ENCODE peak calls at places on chromosomes 12 and 14, in ten cellular contexts. One of them, this sample, is unnamed.

GRCh38 chr12:2501464-2502181 is 293.1 kb upstream of the FKBP4 start:
- DNase-seq in cardiac fibroblast: no peak
- DNase-seq in mucosa of descending colon: no peak
- DNase-seq in left lung: no peak
- DNase-seq in Calu3: no peak
- DNase-seq in CD8-positive, alpha-beta T cell: no peak
- DNase-seq in AG10803: no peak
- DNase-seq in GM23338: no peak
- DNase-seq in ovary: no peak
- DNase-seq in tibial artery: peak; percentile 59
- DNase-seq in this sample: no peak

GRCh38 chr12:27498761-27499160 is 25.2 kb upstream of the PPFIBP1 start:
- DNase-seq in left lung: no peak
- DNase-seq in mucosa of descending colon: no peak
- DNase-seq in CD8-positive, alpha-beta T cell: no peak
- DNase-seq in AG10803: peak; percentile 56
- DNase-seq in GM23338: no peak
- DNase-seq in ovary: no peak
- DNase-seq in tibial artery: no peak
- DNase-seq in cardiac fibroblast: no peak
- DNase-seq in Calu3: no peak
- DNase-seq in this sample: no peak

GRCh38 chr12:85076688-85077430 is 40.7 kb downstream of the LRRIQ1 start:
- DNase-seq in ovary: no peak
- DNase-seq in tibial artery: no peak
- DNase-seq in Calu3: peak; percentile 57
- DNase-seq in cardiac fibroblast: peak; percentile 88
- DNase-seq in AG10803: peak; percentile 86
- DNase-seq in CD8-positive, alpha-beta T cell: no peak
- DNase-seq in GM23338: peak; percentile 85
- DNase-seq in left lung: no peak
- DNase-seq in mucosa of descending colon: no peak
- DNase-seq in this sample: no peak

GRCh38 chr12:91877461-91878230 is 268.0 kb downstream of the BTG1 start:
- DNase-seq in ovary: no peak
- DNase-seq in GM23338: no peak
- DNase-seq in tibial artery: no peak
- DNase-seq in CD8-positive, alpha-beta T cell: no peak
- DNase-seq in Calu3: no peak
- DNase-seq in AG10803: no peak
- DNase-seq in left lung: no peak
- DNase-seq in mucosa of descending colon: no peak
- DNase-seq in cardiac fibroblast: no peak
- DNase-seq in this sample: no peak

GRCh38 chr14:78566017-78566858 is 396.1 kb downstream of the NRXN3 start:
- DNase-seq in CD8-positive, alpha-beta T cell: peak; percentile 59
- DNase-seq in cardiac fibroblast: peak; percentile 74
- DNase-seq in ovary: peak; percentile 47
- DNase-seq in mucosa of descending colon: peak; percentile 62
- DNase-seq in Calu3: peak; percentile 80
- DNase-seq in GM23338: peak; percentile 94
- DNase-seq in AG10803: peak; percentile 68
- DNase-seq in tibial artery: peak; percentile 75
- DNase-seq in left lung: peak; percentile 59
- DNase-seq in this sample: peak; percentile 80

GRCh38 chr12:109710747-109711595 is 2.7 kb upstream of the FAM222A start:
- DNase-seq in left lung: no peak
- DNase-seq in tibial artery: no peak
- DNase-seq in ovary: no peak
- DNase-seq in Calu3: peak; percentile 66
- DNase-seq in cardiac fibroblast: peak; percentile 79
- DNase-seq in AG10803: no peak
- DNase-seq in GM23338: no peak
- DNase-seq in CD8-positive, alpha-beta T cell: no peak
- DNase-seq in mucosa of descending colon: no peak
- DNase-seq in this sample: no peak

GRCh38 chr12:92224685-92225331 is 79.2 kb upstream of the BTG1 start:
- DNase-seq in Calu3: peak; percentile 19
- DNase-seq in cardiac fibroblast: peak; percentile 69
- DNase-seq in left lung: no peak
- DNase-seq in CD8-positive, alpha-beta T cell: no peak
- DNase-seq in tibial artery: no peak
- DNase-seq in mucosa of descending colon: no peak
- DNase-seq in GM23338: peak; percentile 19
- DNase-seq in AG10803: peak; percentile 34
- DNase-seq in ovary: no peak
- DNase-seq in this sample: no peak

GRCh38 chr12:26135010-26135420 is 10.2 kb upstream of the BHLHE41 start:
- DNase-seq in GM23338: no peak
- DNase-seq in cardiac fibroblast: no peak
- DNase-seq in CD8-positive, alpha-beta T cell: no peak
- DNase-seq in ovary: peak; percentile 46
- DNase-seq in tibial artery: peak; percentile 68
- DNase-seq in AG10803: no peak
- DNase-seq in Calu3: peak; percentile 28
- DNase-seq in left lung: peak; percentile 89
- DNase-seq in mucosa of descending colon: peak; percentile 49
- DNase-seq in this sample: no peak

GRCh38 chr12:20450591-20450990 is 82.3 kb downstream of the PDE3A start:
- DNase-seq in tibial artery: no peak
- DNase-seq in mucosa of descending colon: no peak
- DNase-seq in Calu3: no peak
- DNase-seq in cardiac fibroblast: peak; percentile 85
- DNase-seq in AG10803: no peak
- DNase-seq in CD8-positive, alpha-beta T cell: no peak
- DNase-seq in ovary: no peak
- DNase-seq in GM23338: no peak
- DNase-seq in left lung: no peak
- DNase-seq in this sample: no peak

GRCh38 chr14:76352639-76353281 is 23.2 kb upstream of the ESRRB start:
- DNase-seq in tibial artery: no peak
- DNase-seq in CD8-positive, alpha-beta T cell: peak; percentile 67
- DNase-seq in AG10803: peak; percentile 47
- DNase-seq in left lung: no peak
- DNase-seq in ovary: peak; percentile 55
- DNase-seq in Calu3: peak; percentile 76
- DNase-seq in GM23338: peak; percentile 93
- DNase-seq in mucosa of descending colon: peak; percentile 55
- DNase-seq in cardiac fibroblast: peak; percentile 46
- DNase-seq in this sample: peak; percentile 84

GRCh38 chr12:65121049-65121955 is at the start of gene WIF1:
- DNase-seq in CD8-positive, alpha-beta T cell: no peak
- DNase-seq in cardiac fibroblast: no peak
- DNase-seq in left lung: peak; percentile 65
- DNase-seq in mucosa of descending colon: peak; percentile 44
- DNase-seq in tibial artery: peak; percentile 63
- DNase-seq in GM23338: peak; percentile 92
- DNase-seq in ovary: no peak
- DNase-seq in AG10803: no peak
- DNase-seq in Calu3: peak; percentile 55
- DNase-seq in this sample: no peak
- TF ChIP-seq CTCF in CD8-positive, alpha-beta T cell: peak; percentile 27
- TF ChIP-seq CTCF in cardiac fibroblast: no peak
- TF ChIP-seq CTCF in left lung: no peak
- TF ChIP-seq CTCF in mucosa of descending colon: no peak
- TF ChIP-seq CTCF in tibial artery: no peak
- TF ChIP-seq CTCF in GM23338: peak; percentile 72
- TF ChIP-seq CTCF in ovary: no peak
- TF ChIP-seq CTCF in AG10803: no peak
- TF ChIP-seq CTCF in Calu3: peak; percentile 82
- TF ChIP-seq CTCF in this sample: peak; percentile 70

GRCh38 chr12:106919910-106920544 is 35.7 kb upstream of the TMEM263 start:
- DNase-seq in left lung: no peak
- DNase-seq in ovary: no peak
- DNase-seq in cardiac fibroblast: peak; percentile 75
- DNase-seq in mucosa of descending colon: no peak
- DNase-seq in tibial artery: no peak
- DNase-seq in AG10803: peak; percentile 50
- DNase-seq in CD8-positive, alpha-beta T cell: no peak
- DNase-seq in GM23338: peak; percentile 73
- DNase-seq in Calu3: peak; percentile 48
- DNase-seq in this sample: no peak

GRCh38 chr12:106915635-106916026 is 40.1 kb upstream of the TMEM263 start:
- DNase-seq in left lung: no peak
- DNase-seq in Calu3: no peak
- DNase-seq in tibial artery: no peak
- DNase-seq in GM23338: no peak
- DNase-seq in ovary: no peak
- DNase-seq in cardiac fibroblast: no peak
- DNase-seq in AG10803: no peak
- DNase-seq in CD8-positive, alpha-beta T cell: no peak
- DNase-seq in mucosa of descending colon: no peak
- DNase-seq in this sample: no peak

GRCh38 chr12:106914796-106915634 is 40.7 kb upstream of the TMEM263 start:
- DNase-seq in Calu3: no peak
- DNase-seq in mucosa of descending colon: no peak
- DNase-seq in ovary: no peak
- DNase-seq in left lung: no peak
- DNase-seq in CD8-positive, alpha-beta T cell: no peak
- DNase-seq in cardiac fibroblast: no peak
- DNase-seq in GM23338: no peak
- DNase-seq in AG10803: no peak
- DNase-seq in tibial artery: no peak
- DNase-seq in this sample: no peak

GRCh38 chr12:106917503-106917902 is 38.2 kb upstream of the TMEM263 start:
- DNase-seq in Calu3: no peak
- DNase-seq in GM23338: no peak
- DNase-seq in tibial artery: no peak
- DNase-seq in ovary: no peak
- DNase-seq in cardiac fibroblast: no peak
- DNase-seq in CD8-positive, alpha-beta T cell: no peak
- DNase-seq in left lung: no peak
- DNase-seq in mucosa of descending colon: no peak
- DNase-seq in AG10803: no peak
- DNase-seq in this sample: no peak

DNA sequence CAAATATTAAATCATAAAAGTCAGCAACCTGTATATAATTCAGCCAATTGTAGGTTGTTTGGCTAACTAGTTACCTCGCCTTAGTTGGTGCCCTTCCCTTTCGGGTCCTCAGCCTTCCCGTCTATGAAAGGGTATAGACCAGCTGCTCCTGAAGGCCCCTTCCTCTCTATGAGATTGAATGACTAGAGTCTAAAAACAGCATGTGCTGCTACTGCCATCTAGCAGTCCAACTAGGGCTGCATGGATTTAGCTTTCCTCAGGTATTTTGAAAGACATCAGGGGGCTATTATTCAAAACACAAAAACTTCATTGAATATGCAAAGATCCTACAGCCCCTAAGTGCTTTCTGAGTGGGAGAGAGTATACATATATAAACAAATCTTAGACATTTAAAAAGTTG is 37.0 kb upstream of the TMEM263 start:
- DNase-seq in mucosa of descending colon: no peak
- DNase-seq in ovary: no peak
- DNase-seq in tibial artery: no peak
- DNase-seq in GM23338: peak; percentile 88
- DNase-seq in left lung: no peak
- DNase-seq in Calu3: peak; percentile 12
- DNase-seq in cardiac fibroblast: peak; percentile 27
- DNase-seq in CD8-positive, alpha-beta T cell: no peak
- DNase-seq in AG10803: no peak
- DNase-seq in this sample: no peak
- TF ChIP-seq CTCF in mucosa of descending colon: no peak
- TF ChIP-seq CTCF in ovary: no peak
- TF ChIP-seq CTCF in tibial artery: no peak
- TF ChIP-seq CTCF in GM23338: peak; percentile 96
- TF ChIP-seq CTCF in left lung: peak; percentile 21
- TF ChIP-seq CTCF in Calu3: peak; percentile 27
- TF ChIP-seq CTCF in cardiac fibroblast: peak; percentile 56
- TF ChIP-seq CTCF in CD8-positive, alpha-beta T cell: no peak
- TF ChIP-seq CTCF in AG10803: peak; percentile 36
- TF ChIP-seq CTCF in this sample: peak; percentile 83

DNA sequence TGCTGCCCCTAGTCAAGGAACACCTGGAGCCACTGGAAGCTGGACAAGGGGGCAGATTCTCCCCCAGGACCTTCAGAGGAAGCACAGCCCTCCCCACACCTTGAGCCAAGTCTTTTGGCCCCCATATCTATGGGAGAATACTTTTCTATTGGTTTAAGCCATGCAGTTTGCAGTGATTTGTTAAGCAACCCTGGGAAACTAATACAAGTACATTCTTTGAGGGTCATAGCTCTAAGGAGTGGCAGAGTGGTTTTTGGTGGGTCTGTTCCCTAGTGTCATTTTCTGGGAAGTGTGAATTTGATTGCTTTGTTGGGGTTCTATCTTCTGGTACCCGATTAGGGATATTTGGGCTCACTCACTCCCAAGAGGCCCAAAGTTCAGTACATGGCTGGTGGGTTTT is 50.8 kb upstream of the PTCSC3 start:
- DNase-seq in GM23338: no peak
- DNase-seq in left lung: no peak
- DNase-seq in CD8-positive, alpha-beta T cell: no peak
- DNase-seq in Calu3: no peak
- DNase-seq in cardiac fibroblast: no peak
- DNase-seq in AG10803: no peak
- DNase-seq in ovary: no peak
- DNase-seq in tibial artery: no peak
- DNase-seq in mucosa of descending colon: no peak
- DNase-seq in this sample: no peak
- TF ChIP-seq CTCF in GM23338: no peak
- TF ChIP-seq CTCF in left lung: no peak
- TF ChIP-seq CTCF in CD8-positive, alpha-beta T cell: no peak
- TF ChIP-seq CTCF in Calu3: no peak
- TF ChIP-seq CTCF in cardiac fibroblast: no peak
- TF ChIP-seq CTCF in AG10803: no peak
- TF ChIP-seq CTCF in ovary: no peak
- TF ChIP-seq CTCF in tibial artery: no peak
- TF ChIP-seq CTCF in mucosa of descending colon: no peak
- TF ChIP-seq CTCF in this sample: no peak

GRCh38 chr14:23299186-23299521 is 3.5 kb downstream of the PPP1R3E start:
- DNase-seq in GM23338: no peak
- DNase-seq in ovary: peak; percentile 17
- DNase-seq in Calu3: peak; percentile 49
- DNase-seq in tibial artery: no peak
- DNase-seq in mucosa of descending colon: no peak
- DNase-seq in cardiac fibroblast: no peak
- DNase-seq in left lung: no peak
- DNase-seq in CD8-positive, alpha-beta T cell: no peak
- DNase-seq in AG10803: no peak
- DNase-seq in this sample: no peak

GRCh38 chr14:23297878-23298277 is 4.8 kb downstream of the PPP1R3E start:
- DNase-seq in GM23338: no peak
- DNase-seq in cardiac fibroblast: no peak
- DNase-seq in Calu3: no peak
- DNase-seq in ovary: peak; percentile 19
- DNase-seq in tibial artery: no peak
- DNase-seq in mucosa of descending colon: no peak
- DNase-seq in CD8-positive, alpha-beta T cell: no peak
- DNase-seq in left lung: no peak
- DNase-seq in AG10803: no peak
- DNase-seq in this sample: no peak

GRCh38 chr14:23299986-23300686 is 2.5 kb downstream of the PPP1R3E start:
- DNase-seq in tibial artery: no peak
- DNase-seq in cardiac fibroblast: no peak
- DNase-seq in GM23338: no peak
- DNase-seq in AG10803: no peak
- DNase-seq in Calu3: no peak
- DNase-seq in ovary: peak; percentile 54
- DNase-seq in mucosa of descending colon: no peak
- DNase-seq in left lung: no peak
- DNase-seq in CD8-positive, alpha-beta T cell: no peak
- DNase-seq in this sample: no peak

GRCh38 chr14:23300687-23301223 is 1.9 kb downstream of the PPP1R3E start:
- DNase-seq in GM23338: peak; percentile 12
- DNase-seq in mucosa of descending colon: peak; percentile 62
- DNase-seq in cardiac fibroblast: no peak
- DNase-seq in tibial artery: peak; percentile 80
- DNase-seq in ovary: peak; percentile 63
- DNase-seq in Calu3: peak; percentile 13
- DNase-seq in AG10803: no peak
- DNase-seq in CD8-positive, alpha-beta T cell: no peak
- DNase-seq in left lung: no peak
- DNase-seq in this sample: no peak

GRCh38 chr14:23299558-23299957 is 3.1 kb downstream of the PPP1R3E start:
- DNase-seq in left lung: no peak
- DNase-seq in Calu3: no peak
- DNase-seq in AG10803: peak; percentile 75
- DNase-seq in ovary: no peak
- DNase-seq in CD8-positive, alpha-beta T cell: no peak
- DNase-seq in cardiac fibroblast: peak; percentile 71
- DNase-seq in tibial artery: no peak
- DNase-seq in mucosa of descending colon: no peak
- DNase-seq in GM23338: no peak
- DNase-seq in this sample: no peak
- TF ChIP-seq CTCF in left lung: no peak
- TF ChIP-seq CTCF in Calu3: no peak
- TF ChIP-seq CTCF in AG10803: peak; percentile 48
- TF ChIP-seq CTCF in ovary: no peak
- TF ChIP-seq CTCF in CD8-positive, alpha-beta T cell: no peak
- TF ChIP-seq CTCF in cardiac fibroblast: no peak
- TF ChIP-seq CTCF in tibial artery: peak; percentile 5
- TF ChIP-seq CTCF in mucosa of descending colon: no peak
- TF ChIP-seq CTCF in GM23338: no peak
- TF ChIP-seq CTCF in this sample: peak; percentile 52